ENCODE peak calls at places on chromosomes 1 and 21, in five cellular contexts. P is NT2/D1, T is H1, B is HepG2, C is GM12878. J is an unnamed sample.

GRCh38 chr1:13960376-13960987 is 260.5 kb downstream of the PRDM2 start:
- DNase-seq in P (peak; percentile 44), B (peak; percentile 43), T (peak; percentile 53), C (peak; percentile 17), J (peak; percentile 76)

GRCh38 chr1:51578383-51579109 is 38.3 kb upstream of the OSBPL9 start:
- DNase-seq in T (no peak), P (no peak), C (no peak), B (no peak), J (no peak)

GRCh38 chr1:67564193-67564592 is 120.8 kb upstream of the GADD45A start:
- DNase-seq in B (no peak), C (no peak), T (no peak), P (no peak), J (no peak)

GRCh38 chr1:228408041-228408868 is 1.6 kb upstream of the TRIM11 start:
- DNase-seq in B (no peak), T (no peak), C (no peak), P (no peak), J (no peak)

GRCh38 chr1:6874298-6874697 is 89.0 kb downstream of the CAMTA1 start:
- DNase-seq in T (no peak), B (no peak), P (no peak), C (no peak), J (no peak)

GRCh38 chr1:26787381-26787705 is 407 bp upstream of the PIGV start:
- DNase-seq in P (no peak), T (no peak), B (no peak), C (peak; percentile 80), J (no peak)

GRCh38 chr21:42289926-42290325 is 25.3 kb downstream of the TFF3 start:
- DNase-seq in C (no peak), T (no peak), P (no peak), B (no peak), J (no peak)

GRCh38 chr1:172960454-172961208 is 90.1 kb downstream of the TNFSF18 start:
- DNase-seq in P (no peak), B (no peak), C (no peak), T (no peak), J (no peak)

GRCh38 chr1:85628791-85629531 is 48.4 kb downstream of the CCN1 start:
- DNase-seq in T (no peak), P (no peak), B (peak; percentile 82), C (no peak), J (peak; percentile 30)

GRCh38 chr1:242452573-242452972 is 71.9 kb downstream of the PLD5 start:
- DNase-seq in B (no peak), C (no peak), T (no peak), P (no peak), J (no peak)

GRCh38 chr1:99240621-99241020 is 23.7 kb upstream of the PLPPR4 start:
- DNase-seq in C (no peak), B (no peak), T (no peak), P (no peak), J (no peak)

GRCh38 chr1:18972991-18973390 is 16.5 kb upstream of the IFFO2 start:
- DNase-seq in T (no peak), B (no peak), C (no peak), P (no peak), J (no peak)

GRCh38 chr1:240801445-240801844 is 189.5 kb upstream of the GREM2 start:
- DNase-seq in B (no peak), T (no peak), C (no peak), P (no peak), J (no peak)

GRCh38 chr1:96080925-96081324 is 640.7 kb upstream of the PTBP2 start:
- DNase-seq in T (no peak), C (no peak), B (no peak), P (peak; percentile 9), J (no peak)

GRCh38 chr21:34878501-34878900 is 170.6 kb downstream of the RUNX1 start:
- DNase-seq in P (no peak), C (no peak), B (peak; percentile 23), T (no peak), J (no peak)

GRCh38 chr21:30478015-30478414 is 2.2 kb downstream of the KRTAP19-1 start:
- DNase-seq in B (no peak), C (no peak), T (no peak), P (no peak), J (no peak)

DNA sequence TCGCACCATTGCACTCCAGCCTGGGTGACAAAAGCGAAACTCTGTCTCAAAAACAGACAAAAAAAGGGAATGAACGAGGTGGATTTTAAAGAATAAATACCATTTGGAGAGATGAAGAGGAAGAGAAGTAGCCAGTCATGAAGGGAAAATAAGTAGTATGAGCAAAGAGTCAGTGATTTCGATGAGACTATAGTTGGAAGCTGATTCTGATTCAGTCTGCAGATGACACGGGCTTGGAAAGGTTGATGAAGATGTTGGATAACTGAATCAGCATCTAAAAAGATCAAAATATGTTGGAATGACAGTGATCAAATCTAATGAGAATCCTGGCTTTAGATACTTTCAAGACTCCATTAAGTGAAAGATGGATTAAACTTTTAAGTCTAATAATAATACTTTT is 23.8 kb downstream of the MACF1 start:
- DNase-seq in P (no peak), T (no peak), C (no peak), B (no peak), J (no peak)
- TF ChIP-seq SUZ12 in P (no peak), T (no peak), C (no peak), B (no peak), J (no peak)

GRCh38 chr1:29624747-29625420 is 388.6 kb downstream of the PTPRU start:
- DNase-seq in C (no peak), B (no peak), P (no peak), T (no peak), J (no peak)
- TF ChIP-seq SUZ12 in C (no peak), B (no peak), P (no peak), T (no peak), J (no peak)

GRCh38 chr1:244970236-244970652 is 105.9 kb upstream of the HNRNPU start:
- DNase-seq in T (no peak), C (no peak), B (peak; percentile 77), P (peak; percentile 89), J (peak; percentile 68)
- TF ChIP-seq SUZ12 in T (no peak), C (no peak), B (no peak), P (no peak), J (no peak)

GRCh38 chr1:206467915-206468314 is 2.4 kb upstream of the IKBKE start:
- DNase-seq in P (no peak), T (no peak), B (no peak), C (no peak), J (no peak)

GRCh38 chr1:206468571-206468970 is 1.7 kb upstream of the IKBKE start:
- DNase-seq in T (no peak), B (peak; percentile 60), P (no peak), C (no peak), J (no peak)

GRCh38 chr1:206469933-206470691 is at the start of gene IKBKE:
- DNase-seq in B (peak; percentile 64), C (no peak), T (no peak), P (peak; percentile 43), J (peak; percentile 57)

GRCh38 chr1:206470692-206471414 is 577 bp downstream of the IKBKE start:
- DNase-seq in B (peak; percentile 68), P (peak; percentile 56), T (no peak), C (peak; percentile 68), J (no peak)

DNA sequence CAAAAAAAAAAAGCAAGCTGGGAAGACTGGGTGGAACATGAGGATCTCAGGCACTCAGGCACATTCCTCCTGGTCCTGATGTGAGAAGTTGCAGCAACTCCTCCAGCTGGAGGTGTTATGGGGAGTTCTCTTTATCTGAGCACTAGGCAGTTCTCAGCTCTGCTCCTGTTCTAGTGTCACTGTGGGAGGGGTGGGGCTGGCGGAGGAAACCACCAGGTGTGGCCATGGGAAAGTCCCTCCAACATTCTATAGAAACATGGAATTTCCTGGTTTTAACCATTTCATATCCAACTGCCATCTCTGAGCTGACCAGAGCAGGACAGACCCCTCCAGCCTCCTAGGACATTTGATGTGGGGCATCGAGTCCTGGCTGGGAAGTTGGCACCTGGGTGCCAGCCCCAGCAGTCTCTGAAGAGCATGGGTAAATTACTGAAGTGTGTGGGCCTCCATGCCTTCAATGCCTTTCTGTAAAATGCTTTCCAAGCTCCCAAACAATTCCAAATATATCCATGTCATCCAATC is 804 bp upstream of the IKBKE start:
- DNase-seq in C (no peak), P (no peak), B (no peak), T (no peak), J (no peak)
- TF ChIP-seq SUZ12 in C (no peak), P (no peak), B (no peak), T (no peak), J (no peak)

GRCh38 chr21:44925027-44925755 is 4.5 kb upstream of the ITGB2 start:
- DNase-seq in B (no peak), T (no peak), C (no peak), P (no peak), J (no peak)
- TF ChIP-seq SUZ12 in B (no peak), T (no peak), C (no peak), P (no peak), J (no peak)

GRCh38 chr1:202088216-202088615 is 34.5 kb upstream of the GPR37L1 start:
- DNase-seq in P (no peak), T (no peak), B (no peak), C (no peak), J (peak; percentile 9)

GRCh38 chr1:202090994-202091393 is 31.7 kb upstream of the GPR37L1 start:
- DNase-seq in B (peak; percentile 45), P (no peak), C (no peak), T (no peak), J (no peak)

GRCh38 chr1:202084791-202085681 is 37.7 kb upstream of the GPR37L1 start:
- DNase-seq in P (no peak), T (no peak), C (no peak), B (peak; percentile 99), J (peak; percentile 8)

GRCh38 chr1:202085682-202086373 is 36.9 kb upstream of the GPR37L1 start:
- DNase-seq in T (no peak), C (no peak), B (peak; percentile 99), P (peak; percentile 92), J (peak; percentile 7)

DNA sequence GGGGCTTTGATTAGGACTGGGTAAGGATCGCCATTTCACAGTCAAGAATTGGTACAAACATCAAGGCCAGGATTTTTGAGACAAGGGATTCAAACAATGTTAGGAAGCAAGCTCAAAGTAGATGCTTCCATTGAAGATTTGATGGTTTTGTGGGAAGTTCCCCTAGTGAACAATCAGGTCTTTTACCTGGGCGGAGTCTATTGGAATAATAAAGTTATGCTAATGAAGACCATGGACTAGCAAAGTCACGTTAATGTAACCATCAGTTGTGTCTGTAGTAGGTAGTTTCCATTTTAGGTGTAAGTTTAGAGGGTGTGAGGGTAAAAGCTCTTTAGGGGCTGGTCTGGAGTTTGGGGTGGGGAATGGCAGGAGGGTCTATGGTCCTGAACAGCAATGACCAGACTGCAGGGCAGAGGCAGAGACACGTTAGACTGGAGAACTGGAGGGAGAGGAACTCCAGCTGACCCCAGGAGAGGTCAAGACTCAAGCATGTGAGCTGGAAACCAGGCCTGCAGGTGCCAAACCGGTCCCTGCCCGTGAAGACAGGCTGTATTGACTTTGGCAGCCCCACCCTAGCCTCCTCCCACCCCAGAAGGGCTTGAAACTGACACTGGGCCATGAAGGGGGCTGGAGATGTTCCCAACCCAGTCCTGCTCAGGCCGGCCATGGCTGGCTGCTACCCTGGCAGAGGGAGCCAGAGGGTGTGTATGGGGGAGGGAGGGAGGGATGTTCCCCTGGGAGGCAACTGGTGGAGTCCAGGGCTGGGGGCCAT is 36.0 kb upstream of the GPR37L1 start:
- DNase-seq in T (no peak), P (peak; percentile 69), C (no peak), B (no peak), J (peak; percentile 6)
- TF ChIP-seq SUZ12 in T (no peak), P (no peak), C (no peak), B (no peak), J (no peak)

GRCh38 chr1:226781937-226782609 is 43.0 kb upstream of the ITPKB start:
- DNase-seq in T (no peak), P (no peak), C (no peak), B (no peak), J (no peak)
- TF ChIP-seq SUZ12 in T (no peak), P (no peak), C (no peak), B (no peak), J (no peak)

J was measured in HEK293T.